ENCODE peak calls at places on chromosome 6, in seven cellular contexts. F, U, R, B, L, W and M are unnamed samples.

GRCh38 chr6:150291968-150292710 is 76.7 kb upstream of the IYD start:
- DNase-seq in B (no peak), R (no peak), W (peak), L (no peak), F (no peak), U (no peak), M (no peak)

GRCh38 chr6:145044606-145045275 is 690.6 kb downstream of the EPM2A start:
- DNase-seq in U (no peak), B (no peak), L (peak), F (peak), R (no peak), W (no peak), M (no peak)

GRCh38 chr6:170434821-170435155 is 118.3 kb downstream of the PSMB1 start:
- DNase-seq in R (no peak), W (no peak), B (no peak), U (no peak), L (no peak), F (no peak), M (no peak)

GRCh38 chr6:38233161-38233791 is 406.5 kb downstream of the BTBD9 start:
- DNase-seq in R (no peak), U (no peak), F (peak), W (no peak), B (no peak), L (no peak), M (no peak)

GRCh38 chr6:18047406-18047805 is 60.0 kb upstream of the KIF13A start:
- DNase-seq in L (peak), R (no peak), B (no peak), F (peak), W (no peak), U (no peak), M (no peak)

GRCh38 chr6:144330588-144330987 is 45.5 kb downstream of the UTRN start:
- DNase-seq in F (no peak), U (peak), L (no peak), W (peak), B (peak), R (no peak), M (peak)

GRCh38 chr6:99185525-99185924 is 163.9 kb downstream of the FAXC start:
- DNase-seq in U (no peak), F (no peak), R (no peak), B (no peak), L (no peak), W (no peak), M (no peak)

GRCh38 chr6:6741264-6741663 is 152.7 kb downstream of the LY86 start:
- DNase-seq in B (no peak), F (no peak), U (no peak), R (no peak), L (no peak), W (no peak), M (peak)

GRCh38 chr6:97863697-97864096 is 580.7 kb upstream of the MMS22L start:
- DNase-seq in F (no peak), L (no peak), U (no peak), R (no peak), W (no peak), B (no peak), M (no peak)

GRCh38 chr6:35166160-35166919 is 25.2 kb upstream of the TCP11 start:
- DNase-seq in B (no peak), L (no peak), R (no peak), U (no peak), W (peak), F (no peak), M (no peak)

DNA sequence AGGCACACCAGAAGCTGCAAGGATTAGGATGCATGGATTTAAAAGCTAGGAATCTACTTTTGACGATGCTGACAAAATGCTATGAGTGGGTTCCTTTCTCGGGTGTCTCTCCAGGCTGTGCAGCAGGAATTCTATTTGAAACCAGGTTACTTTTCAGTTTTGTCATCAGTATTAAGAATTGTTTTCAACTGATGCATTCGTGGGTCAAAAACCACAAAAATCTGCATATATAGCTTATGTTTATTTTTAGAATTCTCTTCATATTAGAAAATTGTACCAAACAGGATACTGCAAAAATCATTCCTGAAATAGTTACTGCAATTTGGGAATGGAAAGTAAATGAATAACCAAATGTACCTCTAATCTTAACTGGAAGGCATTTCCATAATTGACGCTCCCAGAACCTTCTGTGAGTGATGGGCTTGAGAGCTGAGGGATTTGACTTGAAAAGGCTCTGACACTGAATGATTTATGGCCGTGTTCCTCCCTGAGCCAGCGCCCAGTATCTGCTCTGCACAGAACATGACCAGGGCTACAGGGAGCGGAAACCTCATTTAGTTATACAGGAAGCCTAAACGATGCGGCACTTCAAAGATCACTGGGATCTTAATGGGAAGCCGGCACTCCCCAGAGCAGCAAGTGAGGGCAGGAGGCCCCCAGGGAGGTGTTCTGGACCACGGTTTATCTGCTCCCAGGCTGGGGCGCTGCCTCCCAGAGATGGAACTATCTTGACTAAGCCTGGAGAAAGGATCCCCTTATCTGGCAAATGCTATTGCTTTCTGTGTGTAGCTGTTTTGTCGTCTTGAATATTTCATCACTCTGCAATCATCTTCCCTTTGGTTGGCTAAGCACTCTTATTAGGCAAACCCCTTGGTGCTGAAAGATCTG is 445.9 kb downstream of the QKI start:
- DNase-seq in R (no peak), U (no peak), W (no peak), F (peak), L (peak), B (no peak), M (no peak)
- H3K27ac ChIP-seq in R (no peak), U (no peak), W (no peak), F (peak), L (peak), B (no peak), M (no peak)

GRCh38 chr6:37155394-37156312 is 14.3 kb upstream of the PIM1 start:
- DNase-seq in U (no peak), F (no peak), R (no peak), W (no peak), B (no peak), L (no peak), M (no peak)
- H3K4ac ChIP-seq in U (no peak), F (peak), R (no peak), W (no peak), B (no peak), L (no peak), M (no peak)

GRCh38 chr6:71346034-71346680 is 57.5 kb downstream of the OGFRL1 start:
- DNase-seq in R (no peak), U (no peak), L (no peak), B (no peak), W (no peak), F (no peak), M (no peak)

GRCh38 chr6:71347119-71347518 is 58.5 kb downstream of the OGFRL1 start:
- DNase-seq in B (no peak), W (no peak), R (no peak), F (no peak), U (no peak), L (no peak), M (no peak)

GRCh38 chr6:71349976-71350615 is 61.5 kb downstream of the OGFRL1 start:
- DNase-seq in B (no peak), U (no peak), R (no peak), F (peak), L (no peak), W (no peak), M (no peak)

GRCh38 chr6:71349395-71349794 is 60.8 kb downstream of the OGFRL1 start:
- DNase-seq in U (no peak), F (peak), B (no peak), R (peak), L (peak), W (peak), M (peak)

GRCh38 chr6:71351190-71351589 is 62.6 kb downstream of the OGFRL1 start:
- DNase-seq in W (no peak), B (no peak), U (no peak), F (no peak), R (no peak), L (no peak), M (no peak)
- H3K27ac ChIP-seq in W (no peak), B (no peak), U (no peak), F (no peak), R (no peak), L (no peak), M (no peak)

DNA sequence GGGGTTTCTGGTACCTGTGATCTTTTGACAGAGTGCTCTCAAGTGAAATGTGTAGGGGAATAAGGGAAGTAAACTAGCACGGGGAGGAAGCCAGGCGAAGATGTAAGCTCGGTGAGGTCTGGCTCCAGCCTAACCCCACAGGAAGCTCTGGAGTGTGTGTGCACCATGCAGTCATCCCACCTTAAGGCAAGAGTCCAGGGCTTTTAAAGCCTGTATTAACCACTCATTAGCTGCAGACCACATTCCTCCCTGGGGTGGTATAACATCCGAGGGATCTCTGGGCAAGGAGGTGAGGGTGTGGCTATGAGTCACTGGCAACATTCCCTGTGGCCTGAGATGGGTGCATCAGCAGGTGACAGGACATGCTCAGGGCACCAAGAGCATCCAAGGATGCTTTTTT is 12.5 kb upstream of the RANBP9 start:
- DNase-seq in R (no peak), B (no peak), W (peak), U (no peak), F (no peak), L (no peak), M (peak)
- H3K4ac ChIP-seq in R (no peak), B (no peak), W (no peak), U (no peak), F (no peak), L (no peak), M (no peak)